ENCODE peak calls at places on chromosomes 3 and 15, in four cellular contexts. G, V, F and T are unnamed samples.

GRCh38 chr3:30256474-30256873 is 349.9 kb upstream of the TGFBR2 start:
- DNase-seq in G (no peak), F (no peak), V (no peak), T (no peak)

GRCh38 chr15:42129364-42129763 is 27.1 kb downstream of the PLA2G4F start:
- DNase-seq in V (no peak), G (no peak), F (no peak), T (no peak)

GRCh38 chr15:72338148-72338547 is 18.2 kb upstream of the CELF6 start:
- DNase-seq in G (no peak), V (no peak), F (no peak), T (no peak)

GRCh38 chr15:100544946-100545345 is 16.2 kb upstream of the CERS3 start:
- DNase-seq in V (no peak), F (peak), G (no peak), T (no peak)

GRCh38 chr3:112744825-112745566 is 101.7 kb downstream of the CD200R1L start:
- DNase-seq in V (no peak), F (no peak), G (no peak), T (no peak)

GRCh38 chr15:61079529-61079928 is 149.6 kb downstream of the RORA start:
- DNase-seq in G (no peak), F (no peak), V (no peak), T (no peak)

GRCh38 chr3:11764931-11765363 is 81.7 kb downstream of the TAMM41 start:
- DNase-seq in V (no peak), G (no peak), F (no peak), T (no peak)

GRCh38 chr3:27680517-27681246 is 41.4 kb downstream of the EOMES start:
- DNase-seq in V (peak), G (no peak), F (no peak), T (peak)

GRCh38 chr3:43855674-43856299 is 165.0 kb downstream of the ABHD5 start:
- DNase-seq in V (peak), G (peak), F (peak), T (peak)

GRCh38 chr15:85694086-85694485 is 100.6 kb downstream of the KLHL25 start:
- DNase-seq in V (no peak), G (no peak), F (no peak), T (no peak)

GRCh38 chr3:107142171-107142570 is 235.1 kb upstream of the CCDC54 start:
- DNase-seq in G (no peak), V (no peak), F (no peak), T (no peak)

GRCh38 chr3:58237940-58238681 is 519 bp downstream of the ABHD6 start:
- DNase-seq in F (peak), V (peak), G (peak), T (peak)

GRCh38 chr3:31462050-31462569 is 70.6 kb upstream of the STT3B start:
- DNase-seq in G (peak), F (no peak), V (no peak), T (no peak)

GRCh38 chr15:71471347-71471746 is 339.0 kb upstream of the NR2E3 start:
- DNase-seq in G (no peak), V (no peak), F (no peak), T (no peak)

GRCh38 chr3:155497930-155498647 is 204.6 kb upstream of the STRIT1 start:
- DNase-seq in G (peak), F (no peak), V (no peak), T (no peak)

GRCh38 chr3:185276415-185276814 is 22.6 kb upstream of the EHHADH start:
- DNase-seq in F (no peak), V (no peak), G (no peak), T (no peak)

DNA sequence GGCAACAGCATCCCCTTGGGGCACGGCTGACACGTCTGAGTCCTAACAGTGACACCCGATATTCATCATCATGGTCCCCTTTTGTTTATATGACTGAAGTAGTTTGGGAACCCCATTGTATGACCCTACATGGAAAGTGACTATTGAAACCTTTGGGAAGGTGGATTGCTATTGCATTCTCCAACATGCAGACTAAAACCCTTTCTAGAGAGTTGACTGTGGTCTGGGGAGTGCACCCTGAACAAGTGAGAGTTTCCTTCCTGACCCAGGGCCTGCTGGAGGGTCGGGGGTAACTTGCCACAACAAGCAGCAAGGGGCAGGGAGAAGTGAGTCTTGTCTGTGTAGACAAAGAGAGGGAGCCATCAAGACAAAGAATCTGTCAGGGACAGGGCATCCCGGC is 54.4 kb downstream of the ISG20 start:
- DNase-seq in G (no peak), V (no peak), F (no peak), T (no peak)
- TF ChIP-seq TEAD4 in G (no peak), V (no peak), F (no peak), T (no peak)

GRCh38 chr3:69144631-69145244 is 22.3 kb upstream of the LMOD3 start:
- DNase-seq in G (no peak), F (peak), V (peak), T (peak)
- TF ChIP-seq TEAD4 in G (no peak), F (no peak), V (no peak), T (no peak)

GRCh38 chr15:77623008-77623877 is 9.5 kb downstream of the LINGO1 start:
- DNase-seq in F (peak), G (peak), V (no peak), T (peak)
- TF ChIP-seq TEAD4 in F (no peak), G (no peak), V (no peak), T (no peak)

DNA sequence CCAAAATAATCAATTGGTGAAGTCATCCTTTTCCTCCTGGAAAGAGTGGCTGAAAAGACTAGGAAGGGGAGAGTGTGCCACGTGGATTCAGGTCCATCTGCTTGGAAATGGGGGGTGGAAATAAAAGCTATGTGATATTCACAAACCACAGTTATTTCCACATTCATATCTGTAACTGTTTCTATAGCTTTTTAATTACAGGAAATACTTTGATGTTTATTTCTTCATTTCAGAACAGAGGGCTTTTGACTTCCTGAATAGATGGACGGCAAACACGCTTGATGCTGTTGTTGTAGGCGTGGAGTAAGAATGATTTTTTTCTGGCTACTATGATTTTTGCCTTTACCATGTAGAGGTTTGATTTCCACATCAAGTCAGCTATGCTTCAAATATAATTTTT is 10.1 kb downstream of the AADACL2 start:
- DNase-seq in V (no peak), F (no peak), G (no peak), T (no peak)
- TF ChIP-seq TEAD4 in V (no peak), F (no peak), G (no peak), T (no peak)

DNA sequence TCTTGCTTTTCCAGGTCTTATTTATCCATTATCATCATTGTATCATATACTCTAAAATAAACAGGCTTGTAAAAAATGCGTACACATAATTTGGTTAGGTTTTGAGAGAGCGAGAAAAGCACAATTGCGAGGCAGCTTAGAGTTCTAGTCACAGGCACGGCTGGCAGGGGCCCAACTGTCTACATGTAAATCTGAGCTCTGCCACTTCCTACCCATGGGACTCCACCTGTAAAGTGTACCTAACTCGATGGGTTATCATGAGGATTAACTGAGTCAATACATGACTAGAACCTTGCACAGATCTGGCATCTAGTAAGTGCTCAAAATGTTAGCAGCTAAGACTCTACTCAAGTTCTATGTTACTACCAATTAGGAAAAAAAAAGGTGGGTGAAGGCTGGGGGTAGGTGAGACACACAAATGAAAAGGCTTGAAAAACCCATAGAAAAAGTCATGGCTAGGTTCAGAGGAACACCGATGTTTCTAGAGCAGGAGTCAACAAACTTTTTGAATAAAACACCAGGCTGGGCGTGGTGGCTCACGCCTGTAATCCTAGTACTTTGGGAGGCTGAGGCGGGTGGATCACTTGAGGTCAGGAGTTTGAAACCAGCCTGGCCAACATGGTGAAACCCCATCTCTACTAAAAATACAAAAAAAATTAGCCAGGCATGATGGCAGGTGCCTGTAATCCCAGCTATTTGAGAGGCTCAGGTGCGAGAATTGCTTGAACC is 36.2 kb downstream of the GLB1 start:
- DNase-seq in F (no peak), V (no peak), G (no peak), T (no peak)
- TF ChIP-seq TEAD4 in F (no peak), V (no peak), G (no peak), T (no peak)

DNA sequence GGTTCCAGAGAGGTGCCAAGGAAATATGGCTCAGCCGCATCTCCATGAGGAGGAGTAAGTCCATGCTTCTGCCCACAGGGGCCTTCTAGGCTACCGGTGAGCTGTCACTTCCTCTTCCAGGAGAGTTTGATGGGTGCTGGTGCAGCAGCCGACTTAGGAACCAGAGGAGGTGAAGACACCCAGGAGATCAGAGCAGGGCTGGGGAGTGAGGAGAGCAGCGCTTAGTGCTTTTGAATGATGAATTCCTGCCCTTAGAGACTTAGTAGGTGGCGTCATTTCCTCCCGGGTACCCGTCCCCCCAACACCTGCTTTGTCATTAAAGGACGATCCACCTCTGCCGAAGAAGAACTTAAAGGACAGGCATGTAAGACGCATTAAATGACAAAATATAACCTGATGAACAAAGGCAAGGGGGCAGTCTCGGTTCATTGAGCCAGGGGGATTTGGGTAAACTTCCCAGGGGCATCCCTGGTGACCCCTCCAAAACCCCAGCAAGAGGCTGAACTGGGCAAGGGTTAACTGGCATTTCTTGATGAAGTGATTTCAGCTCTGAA is 67.6 kb downstream of the HES1 start:
- DNase-seq in F (no peak), G (no peak), V (peak), T (no peak)
- TF ChIP-seq TEAD4 in F (no peak), G (no peak), V (no peak), T (no peak)

GRCh38 chr15:98978153-98978552 is 29.4 kb downstream of the PGPEP1L start:
- DNase-seq in F (no peak), G (no peak), V (no peak), T (no peak)

GRCh38 chr15:98976500-98976899 is 31.1 kb downstream of the PGPEP1L start:
- DNase-seq in V (no peak), F (no peak), G (no peak), T (no peak)

GRCh38 chr15:98981851-98982722 is 25.5 kb downstream of the PGPEP1L start:
- DNase-seq in V (peak), F (no peak), G (no peak), T (no peak)

GRCh38 chr15:98983333-98983732 is 24.3 kb downstream of the PGPEP1L start:
- DNase-seq in G (peak), F (no peak), V (peak), T (no peak)

GRCh38 chr15:98980899-98981228 is 26.7 kb downstream of the PGPEP1L start:
- DNase-seq in G (no peak), F (no peak), V (no peak), T (no peak)
- TF ChIP-seq TEAD4 in G (no peak), F (no peak), V (no peak), T (no peak)

GRCh38 chr15:99365232-99365631 is 114.0 kb downstream of the LRRC28 start:
- DNase-seq in F (no peak), G (no peak), V (no peak), T (no peak)
- TF ChIP-seq TEAD4 in F (no peak), G (no peak), V (no peak), T (no peak)

GRCh38 chr15:77807115-77807514 is 174.4 kb upstream of the LINGO1 start:
- DNase-seq in F (peak), G (no peak), V (no peak), T (no peak)
- TF ChIP-seq TEAD4 in F (no peak), G (no peak), V (no peak), T (no peak)

GRCh38 chr3:188243124-188243795 is 89.3 kb downstream of the LPP start:
- DNase-seq in V (no peak), F (no peak), G (no peak), T (no peak)
- TF ChIP-seq TEAD4 in V (no peak), F (no peak), G (no peak), T (no peak)